ENCODE peak calls at places on chromosomes 16 and 17, in five cellular contexts. One of them, this sample, is unnamed.

GRCh38 chr17:75163074-75163473 is 8.8 kb upstream of the JPT1 start:
- DNase-seq in H7: no peak
- DNase-seq in Daoy: no peak
- DNase-seq in iPS-NIHi11: no peak
- DNase-seq in HT1080: no peak
- DNase-seq in this sample: no peak

GRCh38 chr17:4944163-4944553 is 4.1 kb downstream of the RNF167 start:
- DNase-seq in H7: peak
- DNase-seq in Daoy: no peak
- DNase-seq in iPS-NIHi11: no peak
- DNase-seq in HT1080: no peak
- DNase-seq in this sample: no peak

GRCh38 chr16:87325480-87325879 is 8.3 kb upstream of the C16orf95 start:
- DNase-seq in H7: peak
- DNase-seq in Daoy: no peak
- DNase-seq in iPS-NIHi11: no peak
- DNase-seq in HT1080: no peak
- DNase-seq in this sample: no peak

GRCh38 chr16:30186444-30186781 is 3.0 kb downstream of the CORO1A start:
- DNase-seq in H7: peak
- DNase-seq in Daoy: no peak
- DNase-seq in iPS-NIHi11: no peak
- DNase-seq in HT1080: no peak
- DNase-seq in this sample: no peak

GRCh38 chr16:80852261-80852872 is 48.0 kb upstream of the CDYL2 start:
- DNase-seq in H7: peak
- DNase-seq in Daoy: peak
- DNase-seq in iPS-NIHi11: peak
- DNase-seq in HT1080: peak
- DNase-seq in this sample: peak

GRCh38 chr16:48054881-48055601 is 100.8 kb downstream of the ABCC12 start:
- DNase-seq in H7: peak
- DNase-seq in Daoy: peak
- DNase-seq in iPS-NIHi11: peak
- DNase-seq in HT1080: peak
- DNase-seq in this sample: peak

GRCh38 chr16:29126057-29126494 is 141.2 kb downstream of the LAT start:
- DNase-seq in H7: peak
- DNase-seq in Daoy: no peak
- DNase-seq in iPS-NIHi11: no peak
- DNase-seq in HT1080: no peak
- DNase-seq in this sample: no peak

GRCh38 chr16:2039286-2040030 is 8.2 kb downstream of the NTHL1 start:
- DNase-seq in H7: no peak
- DNase-seq in Daoy: peak
- DNase-seq in iPS-NIHi11: no peak
- DNase-seq in HT1080: no peak
- DNase-seq in this sample: peak

GRCh38 chr16:74650966-74651567 is 15.6 kb downstream of the RFWD3 start:
- DNase-seq in H7: peak
- DNase-seq in Daoy: no peak
- DNase-seq in iPS-NIHi11: no peak
- DNase-seq in HT1080: no peak
- DNase-seq in this sample: peak

GRCh38 chr17:1186214-1186820 is 6.5 kb upstream of the ABR start:
- DNase-seq in H7: no peak
- DNase-seq in Daoy: peak
- DNase-seq in iPS-NIHi11: no peak
- DNase-seq in HT1080: peak
- DNase-seq in this sample: no peak